ENCODE peak calls at places on chromosomes 7 and 10, in ten cellular contexts. A, W, C, I, T, X, M, Z, N and D are unnamed samples.

GRCh38 chr10:90530526-90530925 is 327.3 kb downstream of the HTR7 start:
- DNase-seq in N (no peak), W (peak), C (no peak), T (no peak), X (no peak), A (no peak), M (peak), I (no peak), Z (no peak), D (no peak)

GRCh38 chr7:11485626-11486025 is 346.4 kb downstream of the THSD7A start:
- DNase-seq in M (no peak), C (no peak), A (no peak), Z (no peak), T (no peak), N (no peak), X (no peak), W (no peak), I (no peak), D (no peak)

GRCh38 chr10:106619353-106619752 is 545.2 kb downstream of the SORCS1 start:
- DNase-seq in C (no peak), W (no peak), I (no peak), T (no peak), M (peak), A (no peak), X (no peak), N (no peak), Z (no peak), D (no peak)

GRCh38 chr7:108146070-108146842 is 16.1 kb upstream of the LAMB4 start:
- DNase-seq in W (peak), C (peak), T (no peak), X (peak), N (peak), Z (peak), A (peak), I (peak), M (peak), D (peak)

GRCh38 chr7:93140582-93141191 is 7.5 kb downstream of the SAMD9L start:
- DNase-seq in T (no peak), M (no peak), Z (no peak), N (peak), A (no peak), C (no peak), I (no peak), X (no peak), W (no peak), D (no peak)

GRCh38 chr7:24318326-24318725 is 34.3 kb downstream of the NPY start:
- DNase-seq in M (no peak), A (peak), X (no peak), C (no peak), W (peak), N (no peak), I (no peak), Z (no peak), T (no peak), D (no peak)

GRCh38 chr7:133582766-133583523 is 330.1 kb downstream of the EXOC4 start:
- DNase-seq in N (no peak), C (no peak), M (peak), X (no peak), W (no peak), A (no peak), Z (no peak), I (no peak), T (no peak), D (no peak)

GRCh38 chr10:68897336-68897741 is 3.8 kb upstream of the DDX50 start:
- DNase-seq in M (peak), A (peak), N (peak), W (peak), Z (no peak), C (no peak), X (peak), T (no peak), I (peak), D (peak)

GRCh38 chr10:102660891-102661613 is 16.8 kb downstream of the TRIM8 start:
- DNase-seq in N (no peak), T (peak), X (peak), I (no peak), A (no peak), M (peak), Z (peak), C (no peak), W (peak), D (no peak)

GRCh38 chr10:3222068-3222467 is 49.5 kb upstream of the PITRM1 start:
- DNase-seq in N (no peak), T (no peak), X (peak), A (no peak), C (no peak), M (no peak), W (peak), Z (no peak), I (no peak), D (no peak)

GRCh38 chr10:122990278-122990677 is 10.1 kb downstream of the PSTK start:
- DNase-seq in W (peak), Z (no peak), M (no peak), A (no peak), C (no peak), T (no peak), I (no peak), N (no peak), X (no peak), D (no peak)

GRCh38 chr10:85558533-85558932 is 808.1 kb downstream of the GRID1 start:
- DNase-seq in W (no peak), T (no peak), I (no peak), Z (no peak), X (no peak), N (no peak), M (no peak), C (no peak), A (peak), D (no peak)

GRCh38 chr7:89607797-89608196 is 546.5 kb upstream of the STEAP1 start:
- DNase-seq in X (peak), N (no peak), A (no peak), Z (no peak), W (no peak), T (no peak), C (no peak), I (no peak), M (no peak), D (no peak)

GRCh38 chr10:9244880-9245279 is 1190.4 kb downstream of the GATA3 start:
- DNase-seq in C (no peak), N (no peak), A (no peak), I (no peak), W (no peak), X (no peak), Z (no peak), T (no peak), M (no peak), D (no peak)

GRCh38 chr7:72313906-72314305 is 98.2 kb downstream of the CALN1 start:
- DNase-seq in I (no peak), X (no peak), N (no peak), W (no peak), Z (no peak), C (no peak), M (no peak), T (no peak), A (no peak), D (no peak)

GRCh38 chr7:73971315-73971700 is 56.7 kb upstream of the ELN start:
- DNase-seq in X (no peak), M (no peak), I (no peak), N (no peak), Z (no peak), A (no peak), T (no peak), W (no peak), C (no peak), D (no peak)

GRCh38 chr10:29946953-29947700 is 112.3 kb downstream of the JCAD start:
- DNase-seq in I (peak), T (peak), W (peak), X (no peak), N (no peak), C (no peak), A (peak), M (peak), Z (peak), D (no peak)

GRCh38 chr10:57952741-57953140 is 315.0 kb downstream of the IPMK start:
- DNase-seq in X (no peak), T (no peak), C (no peak), M (peak), N (no peak), W (no peak), Z (no peak), I (no peak), A (no peak), D (no peak)

GRCh38 chr10:6497524-6498140 is 82.4 kb downstream of the PRKCQ start:
- DNase-seq in N (no peak), X (no peak), W (no peak), A (no peak), M (no peak), T (no peak), C (no peak), I (no peak), Z (no peak), D (no peak)

GRCh38 chr10:100810835-100811116 is 65.4 kb downstream of the PAX2 start:
- DNase-seq in A (no peak), T (no peak), X (no peak), C (no peak), I (no peak), N (no peak), W (no peak), M (no peak), Z (no peak), D (no peak)

GRCh38 chr10:1149793-1150637 is 93.8 kb downstream of the WDR37 start:
- DNase-seq in N (no peak), T (no peak), M (peak), X (peak), W (no peak), I (no peak), Z (peak), C (no peak), A (no peak), D (no peak)

GRCh38 chr10:29783211-29783947 is 148.6 kb upstream of the SVIL start:
- DNase-seq in C (no peak), X (no peak), M (peak), T (no peak), A (peak), W (peak), N (no peak), I (no peak), Z (no peak), D (no peak)

GRCh38 chr10:69994262-69994661 is 58.4 kb upstream of the MACROH2A2 start:
- DNase-seq in W (peak), T (no peak), I (peak), N (peak), A (peak), M (peak), C (no peak), X (peak), Z (peak), D (no peak)

GRCh38 chr7:78074713-78075112 is 276.1 kb downstream of the PHTF2 start:
- DNase-seq in N (no peak), M (no peak), W (no peak), T (no peak), C (no peak), A (no peak), X (no peak), I (no peak), Z (no peak), D (no peak)

GRCh38 chr10:110525349-110526260 is 27.9 kb downstream of the DUSP5 start:
- DNase-seq in X (peak), I (peak), A (no peak), M (no peak), T (no peak), W (peak), Z (no peak), C (no peak), N (no peak), D (no peak)

GRCh38 chr10:317219-317868 is 182.1 kb downstream of the ZMYND11 start:
- DNase-seq in Z (peak), X (no peak), C (no peak), T (no peak), I (no peak), W (no peak), N (no peak), A (no peak), M (peak), D (no peak)

GRCh38 chr7:142331941-142332340 is 74.1 kb upstream of the PRSS58 start:
- DNase-seq in M (no peak), C (no peak), I (no peak), N (no peak), A (no peak), Z (no peak), X (no peak), W (no peak), T (no peak), D (no peak)

GRCh38 chr10:75864717-75865116 is 433.3 kb downstream of the LRMDA start:
- DNase-seq in M (no peak), X (no peak), I (no peak), A (no peak), N (no peak), T (no peak), Z (no peak), W (no peak), C (no peak), D (no peak)

GRCh38 chr7:8161398-8161828 is 100.6 kb downstream of the ICA1 start:
- DNase-seq in W (peak), N (no peak), I (no peak), M (no peak), X (no peak), T (no peak), C (no peak), Z (no peak), A (no peak), D (no peak)

GRCh38 chr7:149662591-149663095 is 110.7 kb downstream of the ZNF467 start:
- DNase-seq in C (peak), W (peak), Z (peak), T (peak), I (peak), X (peak), N (peak), M (peak), A (peak), D (peak)

GRCh38 chr10:6678211-6678803 is 98.2 kb upstream of the PRKCQ start:
- DNase-seq in M (peak), A (peak), I (peak), X (peak), Z (peak), W (peak), C (peak), T (no peak), N (peak), D (peak)